ENCODE peak calls at places on chromosomes 11 and 22, in four cellular contexts. L is GM12865, E is BE2C, S is psoas muscle. V is an unnamed sample.

GRCh38 chr22:22156716-22157499 is 87.7 kb upstream of the VPREB1 start:
- DNase-seq in E (peak), S (no peak), L (peak), V (peak)

GRCh38 chr11:128201006-128201405 is 386.4 kb downstream of the ETS1 start:
- DNase-seq in E (no peak), S (no peak), L (no peak), V (no peak)

GRCh38 chr22:49693848-49694247 is 133.8 kb downstream of the BRD1 start:
- DNase-seq in E (no peak), L (no peak), S (no peak), V (no peak)

GRCh38 chr22:43946391-43946680 is 8.9 kb upstream of the SAMM50 start:
- DNase-seq in S (no peak), L (no peak), E (no peak), V (no peak)

GRCh38 chr22:37300551-37301017 is 18.3 kb downstream of the CYTH4 start:
- DNase-seq in E (no peak), S (no peak), L (peak), V (no peak)

GRCh38 chr11:73157141-73158010 is 15.3 kb upstream of the FCHSD2 start:
- DNase-seq in L (peak), E (no peak), S (peak), V (peak)

GRCh38 chr11:75073459-75074190 is 23.1 kb downstream of the OR2AT4 start:
- DNase-seq in E (peak), L (no peak), S (no peak), V (no peak)

GRCh38 chr11:125345706-125346561 is 150.1 kb downstream of the FEZ1 start:
- DNase-seq in L (peak), E (peak), S (peak), V (peak)

GRCh38 chr22:32697331-32697995 is 104.0 kb upstream of the TIMP3 start:
- DNase-seq in L (no peak), E (no peak), S (no peak), V (no peak)

GRCh38 chr22:39135092-39135896 is 17.2 kb downstream of the CBX7 start:
- DNase-seq in E (peak), L (peak), S (no peak), V (peak)

GRCh38 chr22:32720924-32721323 is 80.6 kb upstream of the TIMP3 start:
- DNase-seq in L (no peak), S (no peak), E (no peak), V (peak)

GRCh38 chr11:131154329-131154728 is 216.1 kb upstream of the NTM start:
- DNase-seq in S (no peak), L (no peak), E (no peak), V (no peak)

GRCh38 chr11:15969281-15969680 is 387.1 kb downstream of the SOX6 start:
- DNase-seq in S (peak), E (peak), L (peak), V (peak)

GRCh38 chr11:926341-926916 is 759 bp downstream of the AP2A2 start:
- DNase-seq in E (peak), S (peak), L (no peak), V (peak)

GRCh38 chr11:8714622-8715225 is 32.1 kb downstream of the RPL27A start:
- DNase-seq in L (no peak), S (no peak), E (no peak), V (no peak)

GRCh38 chr22:36352775-36353507 is 34.8 kb downstream of the MYH9 start:
- DNase-seq in E (no peak), L (no peak), S (peak), V (peak)

GRCh38 chr11:119641991-119642745 is 86.8 kb downstream of the NECTIN1 start:
- DNase-seq in S (no peak), L (peak), E (no peak), V (peak)

GRCh38 chr11:12249590-12250260 is 127.6 kb upstream of the PARVA start:
- DNase-seq in S (no peak), L (no peak), E (peak), V (no peak)

GRCh38 chr22:27880778-27881394 is 38.2 kb downstream of the PITPNB start:
- DNase-seq in L (peak), E (peak), S (no peak), V (peak)

GRCh38 chr11:12088047-12088481 is 22.3 kb upstream of the MICAL2 start:
- DNase-seq in S (peak), E (no peak), L (no peak), V (peak)

GRCh38 chr11:76736773-76737495 is 46.2 kb upstream of the TSKU start:
- DNase-seq in E (no peak), L (no peak), S (no peak), V (no peak)

GRCh38 chr11:32962016-32962415 is 53.7 kb upstream of the DEPDC7 start:
- DNase-seq in S (no peak), L (no peak), E (no peak), V (peak)

GRCh38 chr11:91967018-91967715 is 257.5 kb upstream of the FAT3 start:
- DNase-seq in S (no peak), L (no peak), E (no peak), V (no peak)

GRCh38 chr11:129252621-129253020 is 60.5 kb upstream of the ARHGAP32 start:
- DNase-seq in E (no peak), S (no peak), L (no peak), V (no peak)

GRCh38 chr11:19715373-19715772 is 2.7 kb downstream of the NAV2 start:
- DNase-seq in E (no peak), S (no peak), L (no peak), V (peak)

GRCh38 chr11:60847906-60848305 is 6.0 kb downstream of the CCDC86 start:
- DNase-seq in L (no peak), E (no peak), S (peak), V (no peak)

GRCh38 chr11:80350541-80350940 is 909.7 kb upstream of the TENM4 start:
- DNase-seq in S (no peak), L (no peak), E (no peak), V (no peak)

GRCh38 chr22:49996532-49997220 is 15.9 kb downstream of the IL17REL start:
- DNase-seq in S (no peak), E (peak), L (no peak), V (no peak)

GRCh38 chr22:19559324-19559811 is 35.2 kb upstream of the CLDN5 start:
- DNase-seq in E (no peak), L (no peak), S (no peak), V (no peak)
- TF ChIP-seq CTCF in E (no peak), L (no peak), S (no peak), V (no peak)

DNA sequence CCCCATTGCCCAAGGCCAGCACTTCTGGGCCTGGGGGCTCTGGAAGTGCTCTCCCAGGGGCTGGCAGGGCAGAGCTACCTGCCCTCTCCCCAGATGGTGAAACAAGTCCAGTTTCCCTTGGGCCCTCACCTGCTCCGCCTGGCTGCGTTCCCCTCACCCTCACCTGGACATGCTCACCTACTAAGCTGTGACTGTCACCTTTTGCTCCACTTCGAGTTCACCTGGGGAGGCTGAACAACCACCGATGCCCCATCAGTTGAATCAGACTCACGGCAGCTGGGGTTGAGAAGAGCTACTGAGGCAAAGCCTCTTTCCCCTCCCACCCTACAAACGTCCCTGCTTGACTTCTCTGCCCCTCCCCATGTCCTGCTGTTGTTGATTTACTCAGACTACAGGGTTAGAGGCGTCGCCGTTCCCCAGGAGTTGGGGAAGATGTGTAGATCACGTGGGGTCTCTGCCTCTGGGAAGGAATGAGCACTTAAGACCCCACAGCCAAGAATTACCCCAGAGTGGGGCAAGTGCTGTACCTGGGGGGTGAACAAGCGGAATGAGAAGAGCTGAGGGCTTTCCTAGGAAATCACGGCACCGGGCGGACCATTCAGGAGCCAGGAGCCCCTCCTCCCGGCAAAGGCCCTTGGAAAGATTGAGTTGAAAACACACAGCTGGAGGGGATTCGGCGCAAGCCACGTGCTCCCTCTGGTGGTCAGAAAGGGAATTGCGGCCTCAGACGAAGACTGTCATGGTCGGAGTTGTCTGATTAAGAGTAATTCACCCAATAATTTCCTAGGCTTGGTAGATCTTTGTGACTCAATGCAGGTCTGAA is 7.1 kb downstream of the FXYD2 start:
- DNase-seq in E (peak), L (peak), S (peak), V (peak)
- TF ChIP-seq CTCF in E (peak), L (peak), S (peak), V (peak)

GRCh38 chr11:56706486-56706885 is 7.6 kb downstream of the OR9G1 start:
- DNase-seq in E (no peak), L (no peak), S (no peak), V (no peak)
- TF ChIP-seq CTCF in E (no peak), L (no peak), S (no peak), V (no peak)

DNA sequence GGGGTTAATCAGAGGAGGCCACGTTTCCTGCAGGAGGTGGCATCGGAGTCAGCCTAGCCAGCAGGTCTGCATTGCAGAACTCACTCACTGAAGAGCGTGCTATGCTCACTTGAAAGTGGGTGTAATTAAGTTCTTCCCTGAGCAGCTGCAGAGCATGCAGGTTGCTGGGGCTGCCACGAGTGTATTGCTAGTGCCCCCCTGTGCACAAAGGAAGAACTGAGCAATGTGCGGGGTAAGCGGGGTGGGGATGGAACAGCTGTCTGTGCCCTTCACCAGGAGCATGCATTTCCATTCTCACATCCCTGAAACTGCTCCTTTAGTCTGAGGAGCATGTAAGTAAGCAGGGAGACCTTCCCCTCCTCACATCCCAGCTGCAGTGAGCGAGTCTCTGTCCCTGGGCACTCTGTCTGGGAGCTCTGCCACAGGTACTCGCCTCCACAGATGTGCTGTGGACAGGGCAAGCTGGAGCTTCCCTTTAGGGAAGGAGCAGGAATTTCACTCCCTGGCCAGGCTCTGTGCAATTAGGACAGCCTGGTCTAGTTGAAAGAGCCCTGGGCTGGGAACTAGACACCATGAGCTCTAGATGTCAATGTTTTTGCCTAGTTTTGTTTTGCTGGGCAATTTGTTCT is 1031.8 kb downstream of the NTM start:
- DNase-seq in S (no peak), E (no peak), L (peak), V (peak)
- TF ChIP-seq CTCF in S (no peak), E (peak), L (peak), V (peak)

DNA sequence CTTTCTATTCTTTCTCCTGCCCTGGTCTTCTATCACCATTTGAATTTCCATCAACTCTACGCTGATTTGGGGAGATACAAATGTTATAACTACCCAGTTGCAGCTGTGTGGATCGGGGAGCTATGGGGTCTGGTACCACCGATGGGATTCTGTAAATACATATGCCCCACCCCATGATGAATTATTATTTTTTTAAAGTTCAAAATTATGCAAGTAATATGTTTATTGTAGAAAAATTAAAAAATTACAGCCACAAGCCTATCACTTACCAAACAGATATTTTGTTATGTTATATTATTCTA is 52.4 kb upstream of the CLMP start:
- DNase-seq in E (no peak), L (no peak), S (no peak), V (no peak)
- TF ChIP-seq CTCF in E (no peak), L (no peak), S (no peak), V (no peak)

DNA sequence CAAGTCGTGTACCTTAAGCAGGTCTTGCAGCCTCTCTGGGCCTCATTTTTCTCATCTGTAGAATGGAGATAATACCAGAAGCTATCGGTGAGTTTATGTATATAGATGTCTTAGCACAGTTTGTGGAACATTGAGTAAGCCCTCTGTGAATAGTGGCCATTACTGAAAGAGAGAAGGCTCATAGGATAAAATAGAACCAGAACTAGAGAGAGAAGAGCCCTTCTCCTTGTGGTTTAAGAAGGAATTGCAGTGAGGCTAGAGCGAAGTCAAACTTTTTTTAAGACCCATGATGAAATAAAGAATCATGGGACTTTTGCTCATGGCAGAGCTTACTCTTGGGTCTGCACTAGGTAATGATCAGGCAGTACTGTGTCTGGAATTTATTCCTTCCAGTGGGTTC is 137.1 kb downstream of the TRIM44 start:
- DNase-seq in E (no peak), L (no peak), S (no peak), V (no peak)
- TF ChIP-seq CTCF in E (peak), L (no peak), S (peak), V (peak)

GRCh38 chr11:113487622-113488021 is 12.4 kb upstream of the DRD2 start:
- DNase-seq in S (no peak), E (no peak), L (no peak), V (no peak)
- TF ChIP-seq CTCF in S (no peak), E (no peak), L (no peak), V (no peak)